ENCODE peak calls at places on chromosomes 4 and X, in four cellular contexts. One of them, this sample, is unnamed.

GRCh38 chrX:111041018-111041462 is 55.0 kb upstream of the PAK3 start:
- DNase-seq in lung: no peak
- DNase-seq in kidney epithelial cell: peak; percentile 86
- DNase-seq in brain microvascular endothelial cell: peak; percentile 57
- DNase-seq in this sample: peak; percentile 92

GRCh38 chr4:120847019-120847582 is 75.4 kb downstream of the PRDM5 start:
- DNase-seq in lung: no peak
- DNase-seq in kidney epithelial cell: no peak
- DNase-seq in brain microvascular endothelial cell: no peak
- DNase-seq in this sample: no peak

GRCh38 chr4:110188113-110188512 is 10.3 kb downstream of the ELOVL6 start:
- DNase-seq in lung: no peak
- DNase-seq in kidney epithelial cell: no peak
- DNase-seq in brain microvascular endothelial cell: no peak
- DNase-seq in this sample: no peak

GRCh38 chrX:80812176-80812575 is 2.5 kb upstream of the BRWD3 start:
- DNase-seq in lung: no peak
- DNase-seq in kidney epithelial cell: no peak
- DNase-seq in brain microvascular endothelial cell: peak; percentile 46
- DNase-seq in this sample: peak; percentile 43

GRCh38 chr4:77599378-77599777 is 6.2 kb upstream of the CXCL13 start:
- DNase-seq in lung: no peak
- DNase-seq in kidney epithelial cell: no peak
- DNase-seq in brain microvascular endothelial cell: peak; percentile 55
- DNase-seq in this sample: peak; percentile 50

GRCh38 chr4:61992351-61992750 is 792.2 kb downstream of the ADGRL3 start:
- DNase-seq in lung: no peak
- DNase-seq in kidney epithelial cell: no peak
- DNase-seq in brain microvascular endothelial cell: no peak
- DNase-seq in this sample: no peak

GRCh38 chr4:184028571-184028996 is 123.5 kb downstream of the STOX2 start:
- DNase-seq in lung: no peak
- DNase-seq in kidney epithelial cell: no peak
- DNase-seq in brain microvascular endothelial cell: no peak
- DNase-seq in this sample: no peak

GRCh38 chr4:7402526-7402925 is 32.2 kb downstream of the PSAPL1 start:
- DNase-seq in lung: no peak
- DNase-seq in kidney epithelial cell: no peak
- DNase-seq in brain microvascular endothelial cell: no peak
- DNase-seq in this sample: no peak

GRCh38 chr4:74768857-74769525 is 25.3 kb downstream of the BTC start:
- DNase-seq in lung: no peak
- DNase-seq in kidney epithelial cell: peak; percentile 37
- DNase-seq in brain microvascular endothelial cell: peak; percentile 33
- DNase-seq in this sample: no peak

GRCh38 chr4:182140547-182140946 is 102.7 kb upstream of the TENM3 start:
- DNase-seq in lung: no peak
- DNase-seq in kidney epithelial cell: no peak
- DNase-seq in brain microvascular endothelial cell: no peak
- DNase-seq in this sample: no peak

GRCh38 chr4:166146806-166147540 is 273.9 kb downstream of the TLL1 start:
- DNase-seq in lung: no peak
- DNase-seq in kidney epithelial cell: no peak
- DNase-seq in brain microvascular endothelial cell: no peak
- DNase-seq in this sample: no peak

GRCh38 chr4:3179126-3179706 is 69.7 kb upstream of the MSANTD1 start:
- DNase-seq in lung: no peak
- DNase-seq in kidney epithelial cell: no peak
- DNase-seq in brain microvascular endothelial cell: no peak
- DNase-seq in this sample: no peak

GRCh38 chr4:149291463-149291862 is 524.2 kb downstream of the IQCM start:
- DNase-seq in lung: no peak
- DNase-seq in kidney epithelial cell: no peak
- DNase-seq in brain microvascular endothelial cell: peak; percentile 9
- DNase-seq in this sample: peak; percentile 16

GRCh38 chrX:118420462-118420861 is 74.6 kb downstream of the WDR44 start:
- DNase-seq in lung: no peak
- DNase-seq in kidney epithelial cell: peak; percentile 12
- DNase-seq in brain microvascular endothelial cell: peak; percentile 46
- DNase-seq in this sample: peak; percentile 5

GRCh38 chr4:575281-576141 is 584 bp downstream of the TMEM271 start:
- DNase-seq in lung: peak; percentile 39
- DNase-seq in kidney epithelial cell: peak; percentile 23
- DNase-seq in brain microvascular endothelial cell: peak; percentile 52
- DNase-seq in this sample: peak; percentile 47

DNA sequence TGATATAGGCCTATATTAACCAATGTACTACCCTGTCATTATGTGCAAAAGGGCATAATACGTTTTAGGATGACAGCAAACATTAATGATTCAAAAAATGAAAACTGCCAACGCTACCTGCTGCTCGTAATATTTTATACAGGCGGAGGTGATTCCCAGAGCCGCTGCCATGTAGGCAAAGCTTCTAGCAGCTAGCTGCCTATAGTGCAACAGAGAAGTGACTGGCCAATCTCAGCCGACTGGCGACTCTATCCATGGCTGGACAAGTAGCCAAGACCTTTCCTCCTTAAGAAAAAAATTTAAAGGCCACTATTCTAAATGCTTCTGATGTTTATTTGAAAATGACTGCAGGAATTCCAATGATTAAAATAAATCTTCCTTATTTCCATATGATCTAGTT is 1.9 kb downstream of the PPARGC1A start:
- DNase-seq in lung: no peak
- DNase-seq in kidney epithelial cell: no peak
- DNase-seq in brain microvascular endothelial cell: no peak
- DNase-seq in this sample: no peak
- H3K4me3 ChIP-seq in lung: no peak overlapping the region
- H3K4me3 ChIP-seq in kidney epithelial cell: peak overlapping the region; percentile 64
- H3K4me3 ChIP-seq in brain microvascular endothelial cell: peak overlapping the region; percentile 60
- H3K4me3 ChIP-seq in this sample: peak overlapping the region; percentile 60

GRCh38 chr4:4423706-4424498 is 37.0 kb downstream of the NSG1 start:
- DNase-seq in lung: no peak
- DNase-seq in kidney epithelial cell: no peak
- DNase-seq in brain microvascular endothelial cell: no peak
- DNase-seq in this sample: no peak
- H3K4me3 ChIP-seq in lung: no peak overlapping the region
- H3K4me3 ChIP-seq in kidney epithelial cell: no peak overlapping the region
- H3K4me3 ChIP-seq in brain microvascular endothelial cell: no peak overlapping the region
- H3K4me3 ChIP-seq in this sample: no peak overlapping the region

GRCh38 chr4:39568805-39569204 is 41.6 kb upstream of the UGDH start:
- DNase-seq in lung: no peak
- DNase-seq in kidney epithelial cell: no peak
- DNase-seq in brain microvascular endothelial cell: no peak
- DNase-seq in this sample: no peak
- H3K4me3 ChIP-seq in lung: no peak overlapping the region
- H3K4me3 ChIP-seq in kidney epithelial cell: no peak overlapping the region
- H3K4me3 ChIP-seq in brain microvascular endothelial cell: no peak overlapping the region
- H3K4me3 ChIP-seq in this sample: no peak overlapping the region

GRCh38 chr4:173531085-173531965 is 1.3 kb upstream of the HAND2 start:
- DNase-seq in lung: no peak
- DNase-seq in kidney epithelial cell: no peak
- DNase-seq in brain microvascular endothelial cell: no peak
- DNase-seq in this sample: no peak
- H3K4me3 ChIP-seq in lung: no peak overlapping the region
- H3K4me3 ChIP-seq in kidney epithelial cell: no peak overlapping the region
- H3K4me3 ChIP-seq in brain microvascular endothelial cell: no peak overlapping the region
- H3K4me3 ChIP-seq in this sample: no peak overlapping the region

GRCh38 chr4:113899260-113900177 is 79.9 kb downstream of the ARSJ start:
- DNase-seq in lung: no peak
- DNase-seq in kidney epithelial cell: no peak
- DNase-seq in brain microvascular endothelial cell: no peak
- DNase-seq in this sample: no peak

GRCh38 chr4:113888006-113888405 is 91.4 kb downstream of the ARSJ start:
- DNase-seq in lung: no peak
- DNase-seq in kidney epithelial cell: no peak
- DNase-seq in brain microvascular endothelial cell: no peak
- DNase-seq in this sample: peak; percentile 29

GRCh38 chr4:113893546-113893945 is 85.9 kb downstream of the ARSJ start:
- DNase-seq in lung: no peak
- DNase-seq in kidney epithelial cell: no peak
- DNase-seq in brain microvascular endothelial cell: no peak
- DNase-seq in this sample: peak; percentile 26
- H3K4me3 ChIP-seq in lung: no peak overlapping the region
- H3K4me3 ChIP-seq in kidney epithelial cell: no peak overlapping the region
- H3K4me3 ChIP-seq in brain microvascular endothelial cell: no peak overlapping the region
- H3K4me3 ChIP-seq in this sample: no peak overlapping the region

GRCh38 chrX:148499638-148500427 is 584 bp upstream of the AFF2 start:
- DNase-seq in lung: no peak
- DNase-seq in kidney epithelial cell: no peak
- DNase-seq in brain microvascular endothelial cell: no peak
- DNase-seq in this sample: no peak
- H3K4me3 ChIP-seq in lung: no peak overlapping the region
- H3K4me3 ChIP-seq in kidney epithelial cell: peak overlapping the region; percentile 12
- H3K4me3 ChIP-seq in brain microvascular endothelial cell: peak overlapping the region; percentile 27
- H3K4me3 ChIP-seq in this sample: peak overlapping the region; percentile 52

GRCh38 chr4:153384160-153384559 is 39.7 kb downstream of the MND1 start:
- DNase-seq in lung: no peak
- DNase-seq in kidney epithelial cell: no peak
- DNase-seq in brain microvascular endothelial cell: no peak
- DNase-seq in this sample: no peak
- H3K4me3 ChIP-seq in lung: no peak overlapping the region
- H3K4me3 ChIP-seq in kidney epithelial cell: no peak overlapping the region
- H3K4me3 ChIP-seq in brain microvascular endothelial cell: no peak overlapping the region
- H3K4me3 ChIP-seq in this sample: no peak overlapping the region